ENCODE peak calls at places on chromosomes 5 and 9, in four cellular contexts. V, T, P and R are unnamed samples.

GRCh38 chr9:22238809-22239684 is 207.6 kb upstream of the DMRTA1 start:
- DNase-seq in V (no peak), T (no peak), P (no peak), R (no peak)

GRCh38 chr5:121913397-121913796 is 48.4 kb upstream of the SRFBP1 start:
- DNase-seq in T (no peak), V (no peak), P (no peak), R (no peak)

GRCh38 chr9:113868501-113868900 is 7.6 kb upstream of the ZNF618 start:
- DNase-seq in P (no peak), V (no peak), T (no peak), R (no peak)

GRCh38 chr9:33800886-33801285 is 5.5 kb downstream of the PRSS3 start:
- DNase-seq in T (no peak), P (no peak), V (no peak), R (no peak)

GRCh38 chr9:92033991-92034390 is 81.2 kb downstream of the SPTLC1 start:
- DNase-seq in T (no peak), V (no peak), P (no peak), R (no peak)

GRCh38 chr9:120394058-120394669 is 185.8 kb downstream of the CDK5RAP2 start:
- DNase-seq in V (no peak), P (no peak), T (no peak), R (peak)

GRCh38 chr9:131657890-131658752 is 81.8 kb downstream of the RAPGEF1 start:
- DNase-seq in P (no peak), V (no peak), T (no peak), R (no peak)

GRCh38 chr9:109254317-109254716 is 66.5 kb downstream of the EPB41L4B start:
- DNase-seq in V (no peak), P (no peak), T (no peak), R (no peak)

GRCh38 chr9:134381262-134381661 is 55.0 kb downstream of the RXRA start:
- DNase-seq in T (no peak), V (no peak), P (no peak), R (no peak)

GRCh38 chr9:134377143-134377484 is 50.9 kb downstream of the RXRA start:
- DNase-seq in T (no peak), P (no peak), V (no peak), R (no peak)

GRCh38 chr9:134377976-134378375 is 51.7 kb downstream of the RXRA start:
- DNase-seq in P (peak), T (no peak), V (peak), R (peak)

GRCh38 chr9:134379774-134380431 is 53.6 kb downstream of the RXRA start:
- DNase-seq in T (no peak), V (no peak), P (no peak), R (no peak)

DNA sequence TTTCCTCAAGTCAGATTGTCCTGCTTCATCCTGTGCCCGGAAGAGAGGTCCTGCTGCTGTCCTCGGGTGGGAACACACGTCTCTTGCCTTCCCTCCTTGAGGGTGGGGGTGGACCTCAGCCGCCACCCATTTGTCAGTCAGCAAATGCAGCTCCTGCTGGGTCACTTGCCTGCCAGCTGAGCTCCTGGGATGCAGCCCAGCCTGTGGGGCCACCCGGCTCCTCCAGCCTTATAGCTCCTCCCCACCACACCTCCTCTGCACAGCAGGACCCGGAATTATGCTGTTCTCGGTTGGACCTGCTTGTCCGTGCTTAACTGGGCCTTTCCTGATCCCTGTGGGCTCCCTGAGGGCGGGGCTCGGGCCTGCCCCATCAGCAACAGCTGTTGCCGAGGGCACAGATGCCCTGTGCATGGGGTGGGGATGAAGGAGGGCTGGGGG is 52.7 kb downstream of the RXRA start:
- DNase-seq in V (peak), P (peak), T (no peak), R (peak)
- TF ChIP-seq POLR2AphosphoS5 in V (peak), P (no peak), T (no peak), R (no peak)

DNA sequence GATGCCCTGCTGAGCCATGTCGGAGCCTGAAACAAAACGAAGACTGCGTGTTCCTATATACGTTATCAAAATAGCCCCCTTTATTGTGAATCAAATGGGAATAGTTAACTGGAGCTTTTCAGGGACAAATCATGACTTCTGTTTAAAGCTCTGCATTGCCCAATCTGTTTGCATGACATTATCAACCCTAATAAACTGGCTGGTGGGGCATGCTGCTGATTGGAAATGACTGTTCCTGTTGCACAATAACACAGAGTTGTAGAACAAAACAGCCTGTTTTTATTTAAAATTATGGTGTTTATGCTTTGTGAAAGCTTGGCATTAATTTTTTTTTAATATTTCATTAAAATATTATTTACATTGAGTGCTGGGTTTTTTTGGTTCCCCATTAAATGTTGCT is 215.5 kb downstream of the TMEM167A start:
- DNase-seq in T (no peak), V (no peak), P (no peak), R (no peak)
- TF ChIP-seq POLR2AphosphoS5 in T (no peak), V (peak), P (no peak), R (peak)

GRCh38 chr5:140261403-140262171 is 41.3 kb downstream of the PFDN1 start:
- DNase-seq in P (peak), V (peak), T (no peak), R (peak)
- TF ChIP-seq POLR2AphosphoS5 in P (peak), V (peak), T (no peak), R (no peak)

DNA sequence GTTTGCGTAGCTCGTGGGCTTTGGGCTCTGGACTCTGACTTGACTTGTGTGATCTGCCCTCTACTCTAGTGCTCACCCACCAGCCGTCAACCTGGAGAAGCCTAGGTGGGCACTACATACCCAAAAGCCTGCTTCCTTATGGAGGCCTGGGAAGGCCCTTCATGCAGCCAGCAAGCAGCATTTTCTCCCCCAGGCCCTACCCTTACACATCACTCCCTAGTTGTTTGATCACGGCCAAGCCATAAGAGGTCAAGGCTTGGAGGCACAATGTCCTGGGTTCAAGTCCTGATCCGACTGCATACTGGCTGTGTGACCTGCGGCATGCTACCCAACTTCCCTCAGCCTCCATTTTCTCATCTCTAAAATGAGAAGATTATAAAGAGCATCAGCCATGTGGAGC is 151.3 kb upstream of the EGFLAM start:
- DNase-seq in P (no peak), V (no peak), T (no peak), R (no peak)
- TF ChIP-seq POLR2AphosphoS5 in P (no peak), V (no peak), T (no peak), R (no peak)

DNA sequence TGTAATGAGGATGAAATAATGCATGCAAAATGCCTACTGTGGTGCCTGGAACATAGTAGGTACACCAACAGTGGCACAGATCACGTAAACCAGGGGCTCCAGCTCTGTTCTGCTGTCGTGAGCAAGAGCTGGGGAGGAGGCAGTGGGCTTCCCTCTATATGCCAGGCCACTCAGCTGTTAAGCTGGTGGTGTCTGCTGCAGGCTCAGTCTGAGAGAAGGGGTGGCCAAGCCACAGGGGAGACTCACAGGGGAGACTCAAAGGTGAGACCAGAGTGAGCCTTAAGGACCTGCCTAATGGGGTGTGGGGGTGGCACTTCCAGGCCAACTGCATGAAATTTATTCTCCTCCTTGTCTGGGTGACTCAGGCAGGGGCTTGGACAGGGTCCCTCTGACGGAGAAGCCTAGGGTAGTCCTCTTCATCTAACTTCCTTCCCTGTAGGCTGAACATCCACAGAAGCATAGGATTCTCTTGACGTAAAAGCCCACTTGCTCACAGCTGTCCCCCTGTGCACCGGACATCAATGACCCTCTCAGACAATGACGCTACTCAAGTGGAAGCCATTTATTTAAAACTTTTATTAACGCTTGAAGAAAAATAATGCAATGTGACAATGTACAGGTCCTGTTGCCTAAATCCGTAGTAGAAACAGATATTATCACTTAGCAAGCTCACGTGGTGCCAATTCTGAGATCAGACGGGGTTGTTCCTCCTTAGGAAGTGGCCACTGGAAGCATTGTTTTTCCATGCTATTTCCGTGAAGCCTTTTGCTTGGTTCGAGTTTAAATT is 13.9 kb downstream of the STC2 start:
- DNase-seq in V (no peak), P (no peak), T (no peak), R (no peak)
- TF ChIP-seq POLR2AphosphoS5 in V (no peak), P (no peak), T (no peak), R (no peak)

GRCh38 chr9:73141282-73141681 is 10.4 kb upstream of the ANXA1 start:
- DNase-seq in T (no peak), P (no peak), V (no peak), R (no peak)

GRCh38 chr9:73135394-73135793 is 16.3 kb upstream of the ANXA1 start:
- DNase-seq in V (no peak), T (no peak), P (no peak), R (no peak)

GRCh38 chr9:73133921-73134407 is 17.7 kb upstream of the ANXA1 start:
- DNase-seq in T (peak), V (no peak), P (no peak), R (no peak)

GRCh38 chr9:73137914-73138313 is 13.8 kb upstream of the ANXA1 start:
- DNase-seq in P (no peak), T (no peak), V (no peak), R (no peak)

GRCh38 chr9:73137286-73137899 is 14.3 kb upstream of the ANXA1 start:
- DNase-seq in V (no peak), P (no peak), T (no peak), R (no peak)
- TF ChIP-seq POLR2AphosphoS5 in V (no peak), P (no peak), T (no peak), R (no peak)